ENCODE peak calls at places on chromosomes 2 and 18, in five cellular contexts. One of them, this sample, is unnamed.

GRCh38 chr18:63823516-63824219 is 48.5 kb downstream of the SERPINB7 start:
- ATAC-seq in effector memory CD8-positive, alpha-beta T cell: no peak
- ATAC-seq in aorta: no peak
- ATAC-seq in activated CD8-positive, alpha-beta T cell treated with anti-CD3 and anti-CD28 coated beads, Interleukin-2, amount 10 ng/mL, durations not matched to agents 7 days and 5 days: no peak
- ATAC-seq in gastrocnemius medialis: no peak
- ATAC-seq in this sample: no peak

GRCh38 chr18:3604626-3605408 is 154.8 kb downstream of the TGIF1 start:
- ATAC-seq in effector memory CD8-positive, alpha-beta T cell: peak; percentile 70
- ATAC-seq in aorta: peak; percentile 77
- ATAC-seq in activated CD8-positive, alpha-beta T cell treated with anti-CD3 and anti-CD28 coated beads, Interleukin-2, amount 10 ng/mL, durations not matched to agents 7 days and 5 days: peak; percentile 71
- ATAC-seq in gastrocnemius medialis: peak; percentile 53
- ATAC-seq in this sample: peak; percentile 59

GRCh38 chr2:23366720-23367119 is 18.3 kb upstream of the KLHL29 start:
- ATAC-seq in effector memory CD8-positive, alpha-beta T cell: no peak
- ATAC-seq in aorta: no peak
- ATAC-seq in activated CD8-positive, alpha-beta T cell treated with anti-CD3 and anti-CD28 coated beads, Interleukin-2, amount 10 ng/mL, durations not matched to agents 7 days and 5 days: no peak
- ATAC-seq in gastrocnemius medialis: peak; percentile 33
- ATAC-seq in this sample: no peak

GRCh38 chr18:55252053-55252675 is 292.9 kb upstream of the CCDC68 start:
- ATAC-seq in effector memory CD8-positive, alpha-beta T cell: no peak
- ATAC-seq in aorta: peak; percentile 47
- ATAC-seq in activated CD8-positive, alpha-beta T cell treated with anti-CD3 and anti-CD28 coated beads, Interleukin-2, amount 10 ng/mL, durations not matched to agents 7 days and 5 days: no peak
- ATAC-seq in gastrocnemius medialis: no peak
- ATAC-seq in this sample: no peak

GRCh38 chr18:51072586-51073303 is 42.7 kb downstream of the SMAD4 start:
- ATAC-seq in effector memory CD8-positive, alpha-beta T cell: no peak
- ATAC-seq in aorta: no peak
- ATAC-seq in activated CD8-positive, alpha-beta T cell treated with anti-CD3 and anti-CD28 coated beads, Interleukin-2, amount 10 ng/mL, durations not matched to agents 7 days and 5 days: no peak
- ATAC-seq in gastrocnemius medialis: no peak
- ATAC-seq in this sample: no peak

GRCh38 chr2:47849368-47849767 is 56.9 kb downstream of the FBXO11 start:
- ATAC-seq in effector memory CD8-positive, alpha-beta T cell: no peak
- ATAC-seq in aorta: no peak
- ATAC-seq in activated CD8-positive, alpha-beta T cell treated with anti-CD3 and anti-CD28 coated beads, Interleukin-2, amount 10 ng/mL, durations not matched to agents 7 days and 5 days: no peak
- ATAC-seq in gastrocnemius medialis: no peak
- ATAC-seq in this sample: no peak

GRCh38 chr2:6941299-6942046 is 24.3 kb downstream of the RNF144A start:
- ATAC-seq in effector memory CD8-positive, alpha-beta T cell: no peak
- ATAC-seq in aorta: no peak
- ATAC-seq in activated CD8-positive, alpha-beta T cell treated with anti-CD3 and anti-CD28 coated beads, Interleukin-2, amount 10 ng/mL, durations not matched to agents 7 days and 5 days: no peak
- ATAC-seq in gastrocnemius medialis: no peak
- ATAC-seq in this sample: no peak

GRCh38 chr2:29033172-29033571 is 41.2 kb downstream of the PCARE start:
- ATAC-seq in effector memory CD8-positive, alpha-beta T cell: no peak
- ATAC-seq in aorta: no peak
- ATAC-seq in activated CD8-positive, alpha-beta T cell treated with anti-CD3 and anti-CD28 coated beads, Interleukin-2, amount 10 ng/mL, durations not matched to agents 7 days and 5 days: no peak
- ATAC-seq in gastrocnemius medialis: no peak
- ATAC-seq in this sample: no peak

GRCh38 chr2:146193619-146194018 is 1651.2 kb upstream of the ACVR2A start:
- ATAC-seq in effector memory CD8-positive, alpha-beta T cell: no peak
- ATAC-seq in aorta: no peak
- ATAC-seq in activated CD8-positive, alpha-beta T cell treated with anti-CD3 and anti-CD28 coated beads, Interleukin-2, amount 10 ng/mL, durations not matched to agents 7 days and 5 days: no peak
- ATAC-seq in gastrocnemius medialis: no peak
- ATAC-seq in this sample: no peak

GRCh38 chr2:33276868-33277503 is 199.5 kb upstream of the RASGRP3 start:
- ATAC-seq in effector memory CD8-positive, alpha-beta T cell: no peak
- ATAC-seq in aorta: no peak
- ATAC-seq in activated CD8-positive, alpha-beta T cell treated with anti-CD3 and anti-CD28 coated beads, Interleukin-2, amount 10 ng/mL, durations not matched to agents 7 days and 5 days: no peak
- ATAC-seq in gastrocnemius medialis: peak; percentile 75
- ATAC-seq in this sample: no peak

GRCh38 chr2:175690113-175690716 is 311.9 kb downstream of the LNPK start:
- ATAC-seq in effector memory CD8-positive, alpha-beta T cell: peak; percentile 42
- ATAC-seq in aorta: peak; percentile 78
- ATAC-seq in activated CD8-positive, alpha-beta T cell treated with anti-CD3 and anti-CD28 coated beads, Interleukin-2, amount 10 ng/mL, durations not matched to agents 7 days and 5 days: no peak
- ATAC-seq in gastrocnemius medialis: peak; percentile 69
- ATAC-seq in this sample: peak; percentile 48

GRCh38 chr2:137943035-137943830 is 21.0 kb upstream of the HNMT start:
- ATAC-seq in effector memory CD8-positive, alpha-beta T cell: no peak
- ATAC-seq in aorta: no peak
- ATAC-seq in activated CD8-positive, alpha-beta T cell treated with anti-CD3 and anti-CD28 coated beads, Interleukin-2, amount 10 ng/mL, durations not matched to agents 7 days and 5 days: no peak
- ATAC-seq in gastrocnemius medialis: no peak
- ATAC-seq in this sample: no peak

GRCh38 chr18:48021273-48021914 is 90.9 kb upstream of the SMAD2 start:
- ATAC-seq in effector memory CD8-positive, alpha-beta T cell: no peak
- ATAC-seq in aorta: no peak
- ATAC-seq in activated CD8-positive, alpha-beta T cell treated with anti-CD3 and anti-CD28 coated beads, Interleukin-2, amount 10 ng/mL, durations not matched to agents 7 days and 5 days: no peak
- ATAC-seq in gastrocnemius medialis: no peak
- ATAC-seq in this sample: no peak

GRCh38 chr18:77650799-77651385 is 401.2 kb downstream of the GALR1 start:
- ATAC-seq in effector memory CD8-positive, alpha-beta T cell: peak; percentile 62
- ATAC-seq in aorta: peak; percentile 71
- ATAC-seq in activated CD8-positive, alpha-beta T cell treated with anti-CD3 and anti-CD28 coated beads, Interleukin-2, amount 10 ng/mL, durations not matched to agents 7 days and 5 days: peak; percentile 79
- ATAC-seq in gastrocnemius medialis: no peak
- ATAC-seq in this sample: peak; percentile 60

GRCh38 chr2:60104514-60105501 is 448.6 kb downstream of the BCL11A start:
- ATAC-seq in effector memory CD8-positive, alpha-beta T cell: no peak
- ATAC-seq in aorta: no peak
- ATAC-seq in activated CD8-positive, alpha-beta T cell treated with anti-CD3 and anti-CD28 coated beads, Interleukin-2, amount 10 ng/mL, durations not matched to agents 7 days and 5 days: no peak
- ATAC-seq in gastrocnemius medialis: no peak
- ATAC-seq in this sample: peak; percentile 43

GRCh38 chr18:51345848-51346391 is 148.4 kb upstream of the MEX3C start:
- ATAC-seq in effector memory CD8-positive, alpha-beta T cell: no peak
- ATAC-seq in aorta: no peak
- ATAC-seq in activated CD8-positive, alpha-beta T cell treated with anti-CD3 and anti-CD28 coated beads, Interleukin-2, amount 10 ng/mL, durations not matched to agents 7 days and 5 days: no peak
- ATAC-seq in gastrocnemius medialis: no peak
- ATAC-seq in this sample: no peak

GRCh38 chr18:47545613-47546012 is 294.2 kb upstream of the SKOR2 start:
- ATAC-seq in effector memory CD8-positive, alpha-beta T cell: no peak
- ATAC-seq in aorta: no peak
- ATAC-seq in activated CD8-positive, alpha-beta T cell treated with anti-CD3 and anti-CD28 coated beads, Interleukin-2, amount 10 ng/mL, durations not matched to agents 7 days and 5 days: no peak
- ATAC-seq in gastrocnemius medialis: no peak
- ATAC-seq in this sample: no peak

GRCh38 chr18:63057707-63058106 is 261.9 kb downstream of the BCL2 start:
- ATAC-seq in effector memory CD8-positive, alpha-beta T cell: no peak
- ATAC-seq in aorta: no peak
- ATAC-seq in activated CD8-positive, alpha-beta T cell treated with anti-CD3 and anti-CD28 coated beads, Interleukin-2, amount 10 ng/mL, durations not matched to agents 7 days and 5 days: no peak
- ATAC-seq in gastrocnemius medialis: no peak
- ATAC-seq in this sample: no peak

GRCh38 chr2:45908316-45909150 is 257.1 kb downstream of the PRKCE start:
- ATAC-seq in effector memory CD8-positive, alpha-beta T cell: no peak
- ATAC-seq in aorta: no peak
- ATAC-seq in activated CD8-positive, alpha-beta T cell treated with anti-CD3 and anti-CD28 coated beads, Interleukin-2, amount 10 ng/mL, durations not matched to agents 7 days and 5 days: no peak
- ATAC-seq in gastrocnemius medialis: no peak
- ATAC-seq in this sample: no peak

GRCh38 chr2:65136253-65136652 is 6.3 kb upstream of the RAB1A start:
- ATAC-seq in effector memory CD8-positive, alpha-beta T cell: no peak
- ATAC-seq in aorta: peak; percentile 39
- ATAC-seq in activated CD8-positive, alpha-beta T cell treated with anti-CD3 and anti-CD28 coated beads, Interleukin-2, amount 10 ng/mL, durations not matched to agents 7 days and 5 days: no peak
- ATAC-seq in gastrocnemius medialis: no peak
- ATAC-seq in this sample: no peak

GRCh38 chr2:135688002-135688401 is 53.7 kb upstream of the UBXN4 start:
- ATAC-seq in effector memory CD8-positive, alpha-beta T cell: no peak
- ATAC-seq in aorta: no peak
- ATAC-seq in activated CD8-positive, alpha-beta T cell treated with anti-CD3 and anti-CD28 coated beads, Interleukin-2, amount 10 ng/mL, durations not matched to agents 7 days and 5 days: no peak
- ATAC-seq in gastrocnemius medialis: no peak
- ATAC-seq in this sample: no peak

This sample was measured in esophagus mucosa.